ENCODE peak calls at places on chromosomes 13 and 19, in nine cellular contexts. S is tibial artery, P is heart right ventricle, L is colonic mucosa, G is cardiac fibroblast, O is heart left ventricle, H is neural progenitor cell, R is PC-9, K is bronchial epithelial cell. Z is an unnamed sample.

GRCh38 chr19:37973666-37974065 is 66.7 kb downstream of the SIPA1L3 start:
- DNase-seq in O (no peak), L (no peak), P (no peak), K (no peak), H (no peak), G (no peak), R (no peak), S (peak), Z (no peak)

GRCh38 chr19:10226376-10227214 is 4.5 kb downstream of the S1PR2 start:
- DNase-seq in R (peak), H (no peak), G (peak), L (peak), K (no peak), S (peak), P (peak), O (peak), Z (no peak)

GRCh38 chr13:114230117-114230516 is 4.6 kb upstream of the CDC16 start:
- DNase-seq in H (no peak), O (no peak), S (no peak), L (no peak), P (no peak), G (no peak), K (no peak), R (no peak), Z (no peak)

GRCh38 chr13:44416297-44416696 is 42.7 kb downstream of the SERP2 start:
- DNase-seq in G (no peak), P (no peak), K (no peak), H (no peak), L (no peak), R (no peak), S (no peak), O (no peak), Z (no peak)

GRCh38 chr13:67230774-67231480 is 791 bp upstream of the PCDH9 start:
- DNase-seq in S (peak), L (peak), R (peak), H (peak), P (peak), K (peak), O (peak), G (peak), Z (peak)

GRCh38 chr13:98022210-98022609 is 68.7 kb downstream of the IPO5 start:
- DNase-seq in L (no peak), O (no peak), R (no peak), P (peak), H (no peak), S (no peak), G (peak), K (peak), Z (peak)

GRCh38 chr13:51148952-51149573 is 38.0 kb upstream of the C13orf42 start:
- DNase-seq in S (no peak), K (peak), R (peak), L (no peak), H (peak), O (no peak), G (peak), P (peak), Z (peak)

GRCh38 chr19:34337747-34338146 is 27.2 kb upstream of the GPI start:
- DNase-seq in K (no peak), H (no peak), O (no peak), G (no peak), S (no peak), R (no peak), P (no peak), L (no peak), Z (no peak)

GRCh38 chr13:52707375-52707774 is 32.2 kb downstream of the CNMD start:
- DNase-seq in O (no peak), G (no peak), S (no peak), R (no peak), K (no peak), P (no peak), H (no peak), L (no peak), Z (no peak)

GRCh38 chr13:74647211-74647610 is 513.0 kb upstream of the KLF12 start:
- DNase-seq in P (no peak), L (no peak), R (no peak), H (no peak), K (no peak), O (no peak), G (no peak), S (no peak), Z (no peak)

GRCh38 chr13:26693749-26694463 is 66.7 kb downstream of the GPR12 start:
- DNase-seq in S (no peak), G (no peak), K (no peak), P (no peak), L (no peak), O (no peak), R (no peak), H (no peak), Z (no peak)

GRCh38 chr19:4369888-4370260 is 26.5 kb downstream of the MPND start:
- DNase-seq in O (peak), L (peak), H (peak), S (peak), P (no peak), G (no peak), K (peak), R (no peak), Z (no peak)

GRCh38 chr13:59680429-59681024 is 483.2 kb downstream of the DIAPH3 start:
- DNase-seq in G (peak), H (peak), P (no peak), K (peak), O (no peak), L (no peak), R (no peak), S (no peak), Z (no peak)

GRCh38 chr19:48501961-48502719 is 9.5 kb downstream of the LMTK3 start:
- DNase-seq in P (no peak), S (peak), H (peak), R (peak), K (peak), G (peak), L (peak), O (no peak), Z (no peak)

GRCh38 chr13:90197722-90198121 is 1149.8 kb upstream of the MIR17HG start:
- DNase-seq in G (peak), L (no peak), R (no peak), P (no peak), S (no peak), O (no peak), H (no peak), K (peak), Z (no peak)

GRCh38 chr19:15641901-15642491 is 1.3 kb downstream of the CYP4F3 start:
- DNase-seq in G (no peak), R (no peak), K (no peak), P (no peak), H (no peak), L (no peak), O (no peak), S (no peak), Z (no peak)

DNA sequence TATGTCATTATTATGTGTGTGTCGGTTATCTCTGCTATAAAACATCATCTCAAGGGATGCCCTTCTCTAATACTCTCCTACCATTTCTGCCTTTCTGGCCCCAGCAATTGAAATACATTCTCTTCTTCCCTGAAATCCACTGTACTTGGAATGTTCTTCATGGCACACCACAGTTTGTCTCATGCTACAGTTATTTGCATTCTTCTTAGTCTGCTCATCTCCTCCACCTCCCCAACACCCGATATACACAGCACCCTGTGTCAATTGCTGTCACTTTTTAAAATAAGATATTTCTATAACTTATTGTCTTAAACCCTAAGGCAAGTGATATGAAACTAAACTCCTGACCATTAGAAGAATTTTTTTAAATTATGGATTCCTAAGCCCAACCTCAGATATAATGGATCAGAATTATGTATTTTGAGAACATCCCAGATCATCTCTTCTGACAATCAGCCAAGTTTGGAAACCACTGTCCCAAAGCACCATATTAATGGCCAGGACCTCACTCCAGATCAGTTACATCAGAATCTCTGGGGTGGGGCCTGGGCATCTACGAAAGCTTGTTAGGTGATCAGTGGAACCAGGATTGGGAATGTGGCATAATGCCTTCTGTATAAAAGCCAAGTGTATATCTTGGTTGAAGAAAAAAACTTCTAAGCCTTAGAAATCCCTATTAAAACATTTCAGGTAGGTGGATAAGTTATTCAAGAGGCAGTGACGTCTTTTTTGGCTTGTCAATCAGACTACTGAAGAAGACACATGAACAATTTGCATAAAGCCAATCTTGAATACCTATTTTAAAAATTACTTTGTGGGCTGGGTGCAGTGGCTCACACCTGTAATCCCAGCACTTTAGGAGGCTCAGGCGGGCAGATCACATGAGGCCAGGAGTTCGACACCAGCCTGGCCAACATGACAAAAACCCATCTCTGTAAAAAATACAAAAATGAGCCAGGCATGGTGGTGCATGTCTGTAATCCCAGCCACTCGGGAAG is 30.0 kb upstream of the KBTBD7 start:
- DNase-seq in P (no peak), S (no peak), O (no peak), L (no peak), R (no peak), G (peak), K (peak), H (no peak), Z (peak)
- H3K4me3 ChIP-seq in P (no peak), S (no peak), O (no peak), L (no peak), R (no peak), G (no peak), K (no peak), H (no peak), Z (no peak)

GRCh38 chr13:49517461-49517860 is 21.7 kb downstream of the PHF11 start:
- DNase-seq in R (no peak), P (no peak), S (no peak), K (no peak), G (no peak), L (no peak), H (peak), O (no peak), Z (no peak)
- TF ChIP-seq CTCF in R (no peak), P (no peak), S (no peak), K (no peak), G (peak), L (no peak), H (peak), O (peak), Z (no peak)

DNA sequence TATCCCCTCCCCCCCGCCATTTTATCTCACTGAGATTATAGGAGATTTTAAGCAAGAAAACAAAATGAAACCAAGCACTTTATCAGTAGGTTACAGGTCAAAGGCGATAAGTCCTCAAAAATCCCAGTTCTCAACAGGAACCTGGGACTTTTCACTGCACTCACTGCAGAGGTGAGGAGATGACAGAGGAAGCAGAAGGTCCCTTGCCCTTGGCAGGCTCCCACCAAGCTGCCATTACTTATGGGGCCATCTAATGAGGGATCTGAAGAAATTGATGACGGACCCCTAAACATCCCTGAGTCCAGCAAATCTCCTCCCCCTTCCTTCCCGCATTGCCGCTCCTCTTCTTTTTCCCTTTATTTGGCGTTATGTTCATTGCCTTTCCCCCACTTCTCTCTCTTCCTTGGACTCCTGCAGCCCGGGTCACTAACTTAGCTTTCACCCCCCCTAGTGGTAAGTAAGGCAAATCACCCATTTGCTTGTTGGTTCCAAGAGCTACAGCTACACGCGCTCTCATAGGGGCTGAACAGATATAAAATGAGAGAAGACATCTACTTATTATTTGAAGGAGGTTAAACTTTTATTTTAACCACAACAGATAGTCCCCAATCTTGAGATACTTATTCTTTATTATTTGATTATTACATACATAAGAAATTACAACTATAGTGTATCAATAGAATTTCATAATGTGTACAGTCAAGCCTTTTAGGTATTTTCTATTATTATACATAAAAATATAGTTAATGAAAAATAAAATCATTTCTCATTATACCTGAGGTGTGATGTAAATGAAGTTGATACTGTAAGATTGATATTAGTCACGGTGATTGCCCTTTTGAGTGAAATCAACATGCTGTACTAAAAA is 52.0 kb upstream of the ARGLU1 start:
- DNase-seq in H (peak), G (peak), K (peak), S (no peak), P (peak), R (no peak), O (no peak), L (peak), Z (peak)
- H3K4me3 ChIP-seq in H (no peak), G (peak), K (no peak), S (no peak), P (peak), R (no peak), O (peak), L (no peak), Z (no peak)

GRCh38 chr19:6271251-6271650 is 8.5 kb downstream of the MLLT1 start:
- DNase-seq in O (no peak), P (no peak), R (no peak), S (no peak), K (no peak), L (no peak), G (peak), H (no peak), Z (no peak)
- TF ChIP-seq CTCF in O (no peak), P (no peak), R (no peak), S (no peak), K (no peak), L (no peak), G (peak), H (peak), Z (peak)